ENCODE peak calls at places on chromosomes 12 and 14, in five cellular contexts. G is DND-41, H is WTC11, L is GM12865, M is lower leg skin. P is an unnamed sample.

GRCh38 chr12:93573552-93574223 is 1.2 kb downstream of the SOCS2 start:
- DNase-seq in L (peak), M (no peak), G (peak), H (peak), P (no peak)

GRCh38 chr12:49030119-49030518 is 11.5 kb upstream of the PRKAG1 start:
- DNase-seq in G (no peak), H (no peak), M (peak), L (no peak), P (no peak)

GRCh38 chr12:15563683-15564082 is 225.5 kb downstream of the EPS8 start:
- DNase-seq in G (peak), M (no peak), H (no peak), L (no peak), P (no peak)

GRCh38 chr12:50314629-50315312 is 31.5 kb upstream of the LIMA1 start:
- DNase-seq in M (peak), G (peak), H (peak), L (peak), P (peak)

GRCh38 chr12:93714382-93714781 is 37.2 kb downstream of the CRADD start:
- DNase-seq in L (no peak), G (no peak), H (no peak), M (no peak), P (no peak)

GRCh38 chr14:49464885-49465284 is 121.3 kb downstream of the RPS29 start:
- DNase-seq in H (peak), G (no peak), L (no peak), M (no peak), P (peak)

GRCh38 chr12:92539966-92540791 is 162.6 kb upstream of the PLEKHG7 start:
- DNase-seq in H (peak), L (peak), M (no peak), G (peak), P (no peak)

GRCh38 chr12:19892186-19892585 is 452.9 kb downstream of the AEBP2 start:
- DNase-seq in G (no peak), L (no peak), M (no peak), H (no peak), P (no peak)

GRCh38 chr12:115190191-115190590 is 506.2 kb upstream of the TBX3 start:
- DNase-seq in L (no peak), G (no peak), H (no peak), M (no peak), P (no peak)

GRCh38 chr12:124871297-124871696 is 7.6 kb upstream of the SCARB1 start:
- DNase-seq in M (no peak), H (no peak), L (no peak), G (no peak), P (no peak)

GRCh38 chr12:91361864-91362263 is 179.2 kb upstream of the DCN start:
- DNase-seq in M (no peak), G (no peak), H (no peak), L (peak), P (no peak)

GRCh38 chr14:36507847-36508417 is 12.1 kb downstream of the NKX2-1 start:
- DNase-seq in M (no peak), L (no peak), H (no peak), G (no peak), P (no peak)

GRCh38 chr12:58503731-58504520 is 416.4 kb downstream of the LRIG3 start:
- DNase-seq in L (no peak), M (no peak), H (no peak), G (no peak), P (no peak)

GRCh38 chr12:121576851-121577391 is 3.9 kb downstream of the KDM2B start:
- DNase-seq in H (peak), G (no peak), M (no peak), L (peak), P (peak)

GRCh38 chr12:10721654-10722501 is 1.2 kb downstream of the YBX3 start:
- DNase-seq in G (peak), L (peak), M (peak), H (peak), P (peak)

GRCh38 chr14:91005716-91006115 is 54.7 kb downstream of the RPS6KA5 start:
- DNase-seq in L (no peak), H (no peak), G (no peak), M (no peak), P (no peak)

GRCh38 chr12:72273851-72274284 is 1.7 kb downstream of the TRHDE start:
- DNase-seq in M (no peak), H (no peak), G (no peak), L (no peak), P (no peak)

GRCh38 chr14:20836668-20837338 is 34.2 kb upstream of the RNASE1 start:
- DNase-seq in L (no peak), M (no peak), H (peak), G (no peak), P (no peak)
- TF ChIP-seq CTCF in L (peak), M (no peak), H (no peak), G (peak), P (no peak)

DNA sequence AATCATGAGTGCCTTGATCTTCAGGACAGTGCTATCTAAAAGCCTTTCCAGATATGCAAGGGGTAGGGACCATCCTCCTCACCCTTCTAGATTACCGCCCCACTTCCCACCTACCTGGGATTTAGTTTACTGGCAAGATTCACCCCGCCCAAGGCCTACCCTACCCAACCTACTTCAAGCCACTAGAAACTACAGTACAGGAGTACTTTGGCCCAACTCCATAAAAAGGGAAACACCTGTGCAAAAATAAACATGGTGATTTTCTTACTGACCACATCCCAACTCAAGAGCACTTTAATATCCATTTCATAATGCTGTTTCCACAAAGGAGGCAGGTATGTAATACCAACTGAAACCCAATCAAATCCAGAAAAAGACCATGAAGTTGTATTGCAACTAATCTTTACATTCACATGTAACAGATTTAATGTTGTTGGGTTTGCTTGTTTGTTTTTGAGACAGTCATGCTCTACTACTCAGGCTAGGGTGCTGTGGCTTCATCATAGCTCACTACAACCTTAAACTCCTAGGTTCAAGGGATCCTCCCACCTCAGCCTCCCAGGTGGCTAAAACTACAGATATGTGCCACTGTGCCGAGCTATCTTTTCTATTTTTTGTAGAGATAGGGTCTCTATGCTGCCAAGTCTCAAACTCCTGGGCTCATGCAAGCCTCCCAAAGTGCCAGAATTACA is 41.7 kb upstream of the RAP1B start:
- DNase-seq in L (no peak), H (no peak), G (no peak), M (no peak), P (no peak)
- TF ChIP-seq CTCF in L (no peak), H (no peak), G (no peak), M (no peak), P (no peak)

DNA sequence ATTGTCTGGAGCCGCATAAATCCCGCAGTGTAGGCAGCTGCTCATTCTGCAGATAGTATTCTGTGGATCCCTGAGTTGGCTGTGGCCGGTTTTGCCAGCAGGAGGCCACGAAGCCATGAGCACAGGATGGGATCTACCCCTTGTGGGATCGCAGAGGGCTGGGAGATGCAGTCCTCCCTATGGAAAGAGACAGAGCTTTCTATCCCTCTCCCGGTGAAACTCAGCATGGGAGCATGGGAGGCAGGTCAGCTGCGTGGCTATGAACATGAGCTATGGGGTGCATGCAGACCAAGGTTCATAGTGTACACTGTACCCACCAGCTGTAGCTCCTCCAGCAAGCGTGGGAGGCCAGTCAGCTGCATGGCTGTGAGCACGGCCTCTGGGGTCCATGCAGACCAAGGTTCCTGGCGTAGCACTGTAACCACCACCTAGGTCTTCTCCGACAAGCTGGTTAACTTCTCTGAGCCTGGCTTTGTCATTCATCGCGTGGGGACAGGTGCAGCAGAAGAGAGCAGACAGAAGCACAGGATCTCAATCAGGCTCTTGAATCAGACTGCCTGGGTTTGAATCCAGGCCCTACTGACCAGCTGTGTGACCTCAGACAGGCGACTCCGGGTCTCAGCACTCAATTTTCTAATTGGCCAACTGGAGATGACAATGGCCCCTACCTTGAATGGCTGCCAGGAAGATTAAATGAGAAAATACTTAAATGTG is 5.9 kb downstream of the BDKRB1 start:
- DNase-seq in G (no peak), H (no peak), L (no peak), M (peak), P (peak)
- TF ChIP-seq CTCF in G (no peak), H (no peak), L (no peak), M (no peak), P (peak)

DNA sequence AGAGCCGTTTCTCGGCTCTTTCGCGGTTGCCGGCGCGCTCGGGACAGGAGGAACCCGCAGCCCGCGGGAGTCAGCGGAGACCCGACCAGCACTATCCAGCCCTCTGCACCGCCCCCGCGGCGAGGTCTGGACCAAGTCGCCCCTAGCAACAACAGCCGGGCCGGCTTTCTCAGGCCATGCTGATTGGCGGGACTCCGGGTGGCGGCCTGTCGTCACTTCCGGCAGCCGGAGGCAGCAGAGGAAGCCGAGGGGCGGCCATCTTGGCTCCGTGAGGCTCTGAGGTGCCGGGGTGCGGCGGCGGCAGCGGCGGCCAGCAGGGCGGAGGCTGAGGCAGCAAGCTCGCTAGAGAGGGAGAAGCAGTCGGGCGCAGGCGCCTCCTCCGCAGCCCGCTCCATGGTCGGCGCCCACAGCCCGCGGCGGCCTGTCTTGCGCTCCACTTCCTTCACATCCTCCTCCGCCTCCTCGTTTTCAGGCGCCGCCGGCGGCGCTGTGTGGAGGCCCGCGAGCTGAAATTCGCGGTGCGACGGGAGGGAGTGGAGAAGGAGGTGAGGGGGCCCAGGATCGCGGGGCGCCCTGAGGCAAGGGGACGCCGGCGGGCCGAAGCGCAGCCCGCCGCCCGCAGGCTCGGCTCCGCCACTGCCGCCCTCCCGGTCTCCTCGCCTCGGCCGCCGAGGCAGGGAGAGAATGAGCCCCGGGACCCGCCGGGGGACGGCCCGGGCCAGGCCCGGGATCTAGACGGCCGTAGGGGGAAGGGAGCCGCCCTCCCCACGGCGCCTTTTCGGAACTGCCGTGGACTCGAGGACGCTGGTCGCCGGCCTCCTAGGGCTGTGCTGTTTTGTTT is at the start of gene MARK3:
- DNase-seq in G (peak), H (peak), M (peak), L (peak), P (peak)
- TF ChIP-seq CTCF in G (peak), H (no peak), M (no peak), L (peak), P (peak)

GRCh38 chr12:110846615-110847566 is at the start of gene CCDC63:
- DNase-seq in M (peak), L (peak), G (no peak), H (peak), P (peak)
- TF ChIP-seq CTCF in M (no peak), L (peak), G (no peak), H (no peak), P (peak)

GRCh38 chr14:45650754-45651153 is 397.8 kb upstream of the MIS18BP1 start:
- DNase-seq in L (no peak), M (no peak), H (no peak), G (no peak), P (no peak)
- TF ChIP-seq CTCF in L (no peak), M (no peak), H (no peak), G (no peak), P (no peak)

GRCh38 chr14:32208490-32208889 is 5.4 kb upstream of the RNU6-8 start:
- DNase-seq in L (no peak), H (no peak), M (no peak), G (no peak), P (no peak)

GRCh38 chr14:32205554-32205953 is 2.5 kb upstream of the RNU6-8 start:
- DNase-seq in M (no peak), G (no peak), L (no peak), H (no peak), P (no peak)

GRCh38 chr14:32206552-32206951 is 3.5 kb upstream of the RNU6-8 start:
- DNase-seq in L (no peak), H (no peak), G (no peak), M (no peak), P (no peak)

GRCh38 chr14:32203928-32204357 is 874 bp upstream of the RNU6-8 start:
- DNase-seq in L (peak), M (no peak), G (no peak), H (no peak), P (no peak)

DNA sequence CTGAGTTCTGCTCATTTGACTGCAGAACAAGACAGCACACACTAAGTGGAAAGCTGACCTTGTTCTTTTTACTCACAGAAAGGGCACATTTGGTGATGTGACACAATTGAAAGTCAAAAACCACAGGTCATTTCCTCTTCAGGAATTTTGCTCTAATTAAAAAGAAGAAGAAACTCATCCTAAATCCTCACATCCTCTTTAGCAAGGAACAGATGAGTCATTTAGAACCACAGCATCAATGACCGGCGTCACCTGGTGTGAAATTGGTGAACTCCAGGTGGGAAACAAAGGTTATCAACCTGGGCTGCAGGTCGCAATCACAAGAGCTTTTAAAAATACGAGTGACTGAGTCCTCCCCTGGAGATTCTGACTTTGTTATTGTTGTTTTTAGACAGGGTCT is 2.9 kb upstream of the RNU6-8 start:
- DNase-seq in H (peak), M (no peak), G (no peak), L (peak), P (no peak)
- TF ChIP-seq CTCF in H (no peak), M (no peak), G (no peak), L (no peak), P (no peak)